ENCODE peak calls at places on chromosomes 2 and 18, in seven cellular contexts. One of them, this sample, is unnamed.

GRCh38 chr18:59623456-59624383 is 73.5 kb downstream of the CCBE1 start:
- DNase-seq in heart left ventricle: no peak
- DNase-seq in ecto neural progenitor cell: no peak
- DNase-seq in body of pancreas: no peak
- DNase-seq in CD8-positive, alpha-beta T cell: no peak
- DNase-seq in amniotic stem cell: no peak
- DNase-seq in AML-193: no peak
- DNase-seq in this sample: no peak

GRCh38 chr2:173451137-173451536 is 96.5 kb downstream of the CDCA7 start:
- DNase-seq in heart left ventricle: no peak
- DNase-seq in ecto neural progenitor cell: no peak
- DNase-seq in body of pancreas: no peak
- DNase-seq in CD8-positive, alpha-beta T cell: peak
- DNase-seq in amniotic stem cell: no peak
- DNase-seq in AML-193: no peak
- DNase-seq in this sample: no peak

GRCh38 chr2:240989451-240990265 is 8.8 kb upstream of the SNED1 start:
- DNase-seq in heart left ventricle: no peak
- DNase-seq in ecto neural progenitor cell: no peak
- DNase-seq in body of pancreas: peak
- DNase-seq in CD8-positive, alpha-beta T cell: no peak
- DNase-seq in amniotic stem cell: no peak
- DNase-seq in AML-193: peak
- DNase-seq in this sample: no peak

GRCh38 chr18:28176674-28176932 is 327 bp downstream of the CDH2 start:
- DNase-seq in heart left ventricle: no peak
- DNase-seq in ecto neural progenitor cell: no peak
- DNase-seq in body of pancreas: no peak
- DNase-seq in CD8-positive, alpha-beta T cell: no peak
- DNase-seq in amniotic stem cell: no peak
- DNase-seq in AML-193: no peak
- DNase-seq in this sample: no peak

GRCh38 chr2:16244153-16244965 is 304.0 kb downstream of the MYCN start:
- DNase-seq in heart left ventricle: no peak
- DNase-seq in ecto neural progenitor cell: peak
- DNase-seq in body of pancreas: no peak
- DNase-seq in CD8-positive, alpha-beta T cell: no peak
- DNase-seq in amniotic stem cell: no peak
- DNase-seq in AML-193: no peak
- DNase-seq in this sample: no peak

GRCh38 chr2:36329251-36329650 is 26.3 kb upstream of the CRIM1 start:
- DNase-seq in heart left ventricle: no peak
- DNase-seq in ecto neural progenitor cell: no peak
- DNase-seq in body of pancreas: no peak
- DNase-seq in CD8-positive, alpha-beta T cell: no peak
- DNase-seq in amniotic stem cell: no peak
- DNase-seq in AML-193: no peak
- DNase-seq in this sample: no peak

GRCh38 chr2:74510272-74510671 is 2.8 kb upstream of the PCGF1 start:
- DNase-seq in heart left ventricle: no peak
- DNase-seq in ecto neural progenitor cell: no peak
- DNase-seq in body of pancreas: no peak
- DNase-seq in CD8-positive, alpha-beta T cell: no peak
- DNase-seq in amniotic stem cell: no peak
- DNase-seq in AML-193: no peak
- DNase-seq in this sample: no peak

GRCh38 chr2:11389551-11390528 is 45.4 kb upstream of the ROCK2 start:
- DNase-seq in heart left ventricle: no peak
- DNase-seq in ecto neural progenitor cell: no peak
- DNase-seq in body of pancreas: peak
- DNase-seq in CD8-positive, alpha-beta T cell: no peak
- DNase-seq in amniotic stem cell: peak
- DNase-seq in AML-193: no peak
- DNase-seq in this sample: peak

GRCh38 chr2:7430869-7431641 is 513.8 kb downstream of the RNF144A start:
- DNase-seq in heart left ventricle: peak
- DNase-seq in ecto neural progenitor cell: peak
- DNase-seq in body of pancreas: peak
- DNase-seq in CD8-positive, alpha-beta T cell: peak
- DNase-seq in amniotic stem cell: no peak
- DNase-seq in AML-193: peak
- DNase-seq in this sample: no peak

GRCh38 chr2:128381001-128381938 is 62.6 kb upstream of the HS6ST1 start:
- DNase-seq in heart left ventricle: no peak
- DNase-seq in ecto neural progenitor cell: peak
- DNase-seq in body of pancreas: no peak
- DNase-seq in CD8-positive, alpha-beta T cell: no peak
- DNase-seq in amniotic stem cell: no peak
- DNase-seq in AML-193: no peak
- DNase-seq in this sample: no peak

GRCh38 chr2:233811087-233811486 is 33.0 kb downstream of the MROH2A start:
- DNase-seq in heart left ventricle: peak
- DNase-seq in ecto neural progenitor cell: peak
- DNase-seq in body of pancreas: no peak
- DNase-seq in CD8-positive, alpha-beta T cell: no peak
- DNase-seq in amniotic stem cell: no peak
- DNase-seq in AML-193: no peak
- DNase-seq in this sample: no peak

GRCh38 chr2:45315881-45316280 is 295.2 kb downstream of the SRBD1 start:
- DNase-seq in heart left ventricle: no peak
- DNase-seq in ecto neural progenitor cell: no peak
- DNase-seq in body of pancreas: no peak
- DNase-seq in CD8-positive, alpha-beta T cell: no peak
- DNase-seq in amniotic stem cell: peak
- DNase-seq in AML-193: no peak
- DNase-seq in this sample: peak

GRCh38 chr18:48615566-48616401 is 77.0 kb downstream of the CTIF start:
- DNase-seq in heart left ventricle: no peak
- DNase-seq in ecto neural progenitor cell: no peak
- DNase-seq in body of pancreas: peak
- DNase-seq in CD8-positive, alpha-beta T cell: no peak
- DNase-seq in amniotic stem cell: no peak
- DNase-seq in AML-193: no peak
- DNase-seq in this sample: no peak

GRCh38 chr2:8453904-8454302 is 228.0 kb upstream of the ID2 start:
- DNase-seq in heart left ventricle: no peak
- DNase-seq in ecto neural progenitor cell: no peak
- DNase-seq in body of pancreas: no peak
- DNase-seq in CD8-positive, alpha-beta T cell: no peak
- DNase-seq in amniotic stem cell: no peak
- DNase-seq in AML-193: no peak
- DNase-seq in this sample: no peak

GRCh38 chr2:109607766-109608165 is 6.0 kb downstream of the SEPTIN10 start:
- DNase-seq in heart left ventricle: no peak
- DNase-seq in ecto neural progenitor cell: no peak
- DNase-seq in body of pancreas: no peak
- DNase-seq in CD8-positive, alpha-beta T cell: no peak
- DNase-seq in amniotic stem cell: no peak
- DNase-seq in AML-193: no peak
- DNase-seq in this sample: no peak

GRCh38 chr2:43424262-43425207 is 171.3 kb downstream of the THADA start:
- DNase-seq in heart left ventricle: no peak
- DNase-seq in ecto neural progenitor cell: no peak
- DNase-seq in body of pancreas: no peak
- DNase-seq in CD8-positive, alpha-beta T cell: no peak
- DNase-seq in amniotic stem cell: no peak
- DNase-seq in AML-193: no peak
- DNase-seq in this sample: no peak

GRCh38 chr2:232568161-232568560 is 17.7 kb downstream of the EIF4E2 start:
- DNase-seq in heart left ventricle: peak
- DNase-seq in ecto neural progenitor cell: no peak
- DNase-seq in body of pancreas: no peak
- DNase-seq in CD8-positive, alpha-beta T cell: no peak
- DNase-seq in amniotic stem cell: peak
- DNase-seq in AML-193: no peak
- DNase-seq in this sample: no peak

GRCh38 chr2:154375625-154376020 is 322.9 kb upstream of the KCNJ3 start:
- DNase-seq in heart left ventricle: no peak
- DNase-seq in ecto neural progenitor cell: no peak
- DNase-seq in body of pancreas: no peak
- DNase-seq in CD8-positive, alpha-beta T cell: no peak
- DNase-seq in amniotic stem cell: no peak
- DNase-seq in AML-193: peak
- DNase-seq in this sample: no peak

GRCh38 chr18:500556-501405 is at the start of gene COLEC12:
- DNase-seq in heart left ventricle: peak
- DNase-seq in ecto neural progenitor cell: peak
- DNase-seq in body of pancreas: no peak
- DNase-seq in CD8-positive, alpha-beta T cell: no peak
- DNase-seq in amniotic stem cell: no peak
- DNase-seq in AML-193: no peak
- DNase-seq in this sample: no peak

GRCh38 chr2:223563462-223563861 is 38.7 kb downstream of the SCG2 start:
- DNase-seq in heart left ventricle: no peak
- DNase-seq in ecto neural progenitor cell: no peak
- DNase-seq in body of pancreas: no peak
- DNase-seq in CD8-positive, alpha-beta T cell: no peak
- DNase-seq in amniotic stem cell: peak
- DNase-seq in AML-193: no peak
- DNase-seq in this sample: peak

GRCh38 chr2:179447839-179448447 is 183.3 kb upstream of the SESTD1 start:
- DNase-seq in heart left ventricle: no peak
- DNase-seq in ecto neural progenitor cell: no peak
- DNase-seq in body of pancreas: no peak
- DNase-seq in CD8-positive, alpha-beta T cell: no peak
- DNase-seq in amniotic stem cell: no peak
- DNase-seq in AML-193: no peak
- DNase-seq in this sample: no peak

GRCh38 chr2:169091761-169092523 is 22.6 kb downstream of the DHRS9 start:
- DNase-seq in heart left ventricle: no peak
- DNase-seq in ecto neural progenitor cell: no peak
- DNase-seq in body of pancreas: peak
- DNase-seq in CD8-positive, alpha-beta T cell: no peak
- DNase-seq in amniotic stem cell: no peak
- DNase-seq in AML-193: peak
- DNase-seq in this sample: no peak

GRCh38 chr18:50560681-50561629 is 1.1 kb downstream of the MAPK4 start:
- DNase-seq in heart left ventricle: no peak
- DNase-seq in ecto neural progenitor cell: peak
- DNase-seq in body of pancreas: peak
- DNase-seq in CD8-positive, alpha-beta T cell: no peak
- DNase-seq in amniotic stem cell: no peak
- DNase-seq in AML-193: no peak
- DNase-seq in this sample: no peak

GRCh38 chr2:42044939-42045338 is 2.9 kb upstream of the PKDCC start:
- DNase-seq in heart left ventricle: no peak
- DNase-seq in ecto neural progenitor cell: peak
- DNase-seq in body of pancreas: no peak
- DNase-seq in CD8-positive, alpha-beta T cell: no peak
- DNase-seq in amniotic stem cell: no peak
- DNase-seq in AML-193: no peak
- DNase-seq in this sample: no peak

GRCh38 chr2:64234785-64235184 is 90.6 kb upstream of the PELI1 start:
- DNase-seq in heart left ventricle: no peak
- DNase-seq in ecto neural progenitor cell: no peak
- DNase-seq in body of pancreas: no peak
- DNase-seq in CD8-positive, alpha-beta T cell: no peak
- DNase-seq in amniotic stem cell: no peak
- DNase-seq in AML-193: no peak
- DNase-seq in this sample: no peak

GRCh38 chr18:54948350-54948837 is 10.9 kb downstream of the CCDC68 start:
- DNase-seq in heart left ventricle: no peak
- DNase-seq in ecto neural progenitor cell: no peak
- DNase-seq in body of pancreas: no peak
- DNase-seq in CD8-positive, alpha-beta T cell: no peak
- DNase-seq in amniotic stem cell: no peak
- DNase-seq in AML-193: no peak
- DNase-seq in this sample: no peak

This sample was measured in AG04450.